ENCODE peak calls at places on chromosomes 5 and 9, in seven cellular contexts. F is OCI-LY7, D is mesendoderm, Q is A549, P is neuronal stem cell, W is mammary epithelial cell, O is endothelial cell of umbilical vein. H is an unnamed sample.

GRCh38 chr5:176180339-176180738 is 57.9 kb upstream of the SIMC1 start:
- DNase-seq in F (no peak), D (no peak), Q (no peak), P (no peak), W (peak), O (no peak), H (peak)

GRCh38 chr9:136791466-136792276 is 527 bp downstream of the TMEM141 start:
- DNase-seq in F (peak), D (peak), Q (no peak), P (peak), W (peak), O (peak), H (no peak)

GRCh38 chr5:120413706-120414105 is 50.4 kb upstream of the PRR16 start:
- DNase-seq in F (no peak), D (no peak), Q (no peak), P (no peak), W (peak), O (peak), H (no peak)

GRCh38 chr5:5145651-5146529 is 5.8 kb downstream of the ADAMTS16 start:
- DNase-seq in F (no peak), D (no peak), Q (no peak), P (no peak), W (no peak), O (no peak), H (peak)

GRCh38 chr9:120868339-120868675 is 8.7 kb downstream of the PHF19 start:
- DNase-seq in F (no peak), D (no peak), Q (no peak), P (no peak), W (no peak), O (no peak), H (peak)

GRCh38 chr9:124697326-124698200 is 73.5 kb downstream of the NR6A1 start:
- DNase-seq in F (no peak), D (peak), Q (no peak), P (no peak), W (peak), O (peak), H (peak)

GRCh38 chr5:93789173-93790070 is 48.0 kb upstream of the POU5F2 start:
- DNase-seq in F (no peak), D (peak), Q (no peak), P (no peak), W (peak), O (peak), H (peak)

GRCh38 chr5:151222769-151223446 is 984 bp downstream of the CCDC69 start:
- DNase-seq in F (peak), D (no peak), Q (no peak), P (no peak), W (no peak), O (no peak), H (no peak)

GRCh38 chr5:116291271-116291670 is 206.4 kb downstream of the COMMD10 start:
- DNase-seq in F (no peak), D (no peak), Q (no peak), P (no peak), W (no peak), O (no peak), H (peak)

GRCh38 chr5:146628950-146629349 is 113.0 kb upstream of the GPR151 start:
- DNase-seq in F (no peak), D (no peak), Q (no peak), P (no peak), W (no peak), O (no peak), H (no peak)

GRCh38 chr5:87246046-87246445 is 21.6 kb upstream of the RASA1 start:
- DNase-seq in F (no peak), D (no peak), Q (no peak), P (no peak), W (no peak), O (peak), H (peak)

GRCh38 chr5:151556808-151557207 is 34.3 kb downstream of the FAT2 start:
- DNase-seq in F (peak), D (no peak), Q (no peak), P (no peak), W (no peak), O (no peak), H (no peak)

DNA sequence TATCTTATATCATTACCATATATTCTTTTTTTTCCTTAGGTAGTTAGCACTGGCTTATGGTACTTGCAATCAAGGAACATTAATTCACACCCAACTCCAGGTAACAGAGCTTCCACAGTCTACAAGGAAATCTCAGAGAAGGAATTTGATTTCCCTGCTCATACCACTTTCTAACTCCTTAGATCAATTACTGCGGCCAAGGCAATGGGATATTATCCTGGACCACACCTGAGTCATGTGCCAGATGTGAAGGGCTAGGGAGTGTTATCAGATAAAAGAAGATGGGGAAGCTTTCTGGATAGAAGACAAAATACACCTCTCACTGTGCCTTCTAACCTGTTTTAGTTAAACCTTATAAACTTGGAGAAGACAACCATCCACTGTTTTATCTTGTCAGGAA is 181.2 kb downstream of the CCDC192 start:
- DNase-seq in F (no peak), D (no peak), Q (no peak), P (no peak), W (no peak), O (no peak), H (no peak)
- H3K4me2 ChIP-seq in F (no peak), D (no peak), Q (peak), P (no peak), W (no peak), O (no peak), H (no peak)

GRCh38 chr9:98522487-98522886 is 186.2 kb downstream of the GABBR2 start:
- DNase-seq in F (no peak), D (no peak), Q (no peak), P (no peak), W (no peak), O (peak), H (no peak)

GRCh38 chr9:98520221-98520920 is 188.4 kb downstream of the GABBR2 start:
- DNase-seq in F (no peak), D (no peak), Q (no peak), P (no peak), W (no peak), O (peak), H (peak)

GRCh38 chr9:98521141-98521540 is 187.6 kb downstream of the GABBR2 start:
- DNase-seq in F (no peak), D (no peak), Q (no peak), P (no peak), W (peak), O (peak), H (peak)

GRCh38 chr9:98519641-98520040 is 189.1 kb downstream of the GABBR2 start:
- DNase-seq in F (no peak), D (no peak), Q (no peak), P (no peak), W (no peak), O (no peak), H (no peak)

GRCh38 chr9:98523231-98523901 is 185.4 kb downstream of the GABBR2 start:
- DNase-seq in F (no peak), D (peak), Q (no peak), P (no peak), W (peak), O (peak), H (peak)
- H3K4me2 ChIP-seq in F (no peak), D (no peak), Q (no peak), P (no peak), W (no peak), O (peak), H (peak)

GRCh38 chr9:129218918-129219317 is 40.9 kb upstream of the IER5L start:
- DNase-seq in F (no peak), D (no peak), Q (no peak), P (no peak), W (no peak), O (no peak), H (no peak)

GRCh38 chr9:129221979-129222635 is 44.0 kb upstream of the IER5L start:
- DNase-seq in F (no peak), D (no peak), Q (no peak), P (no peak), W (no peak), O (no peak), H (no peak)

GRCh38 chr9:129222691-129223218 is 44.7 kb upstream of the IER5L start:
- DNase-seq in F (no peak), D (no peak), Q (no peak), P (no peak), W (no peak), O (no peak), H (no peak)

GRCh38 chr9:129221233-129221632 is 43.2 kb upstream of the IER5L start:
- DNase-seq in F (peak), D (no peak), Q (no peak), P (no peak), W (no peak), O (no peak), H (no peak)

GRCh38 chr9:129220771-129221170 is 42.7 kb upstream of the IER5L start:
- DNase-seq in F (no peak), D (no peak), Q (no peak), P (no peak), W (no peak), O (no peak), H (no peak)
- H3K4me2 ChIP-seq in F (peak), D (no peak), Q (no peak), P (no peak), W (no peak), O (no peak), H (no peak)

GRCh38 chr5:166716856-166717492 is 1574.5 kb upstream of the WWC1 start:
- DNase-seq in F (no peak), D (no peak), Q (no peak), P (no peak), W (no peak), O (no peak), H (no peak)
- H3K4me2 ChIP-seq in F (no peak), D (no peak), Q (no peak), P (no peak), W (no peak), O (no peak), H (no peak)

GRCh38 chr5:96279796-96280542 is 153.1 kb downstream of the PCSK1 start:
- DNase-seq in F (no peak), D (no peak), Q (peak), P (no peak), W (peak), O (peak), H (peak)
- H3K4me2 ChIP-seq in F (no peak), D (no peak), Q (peak), P (no peak), W (peak), O (no peak), H (no peak)

GRCh38 chr9:107282268-107282667 is 811 bp upstream of the RAD23B start:
- DNase-seq in F (peak), D (no peak), Q (no peak), P (no peak), W (no peak), O (no peak), H (no peak)

GRCh38 chr9:107281164-107281563 is 1.9 kb upstream of the RAD23B start:
- DNase-seq in F (peak), D (no peak), Q (no peak), P (no peak), W (peak), O (no peak), H (no peak)

GRCh38 chr9:107284636-107285035 is 1.6 kb downstream of the RAD23B start:
- DNase-seq in F (peak), D (no peak), Q (no peak), P (no peak), W (no peak), O (peak), H (no peak)

GRCh38 chr9:107283621-107284616 is 840 bp downstream of the RAD23B start:
- DNase-seq in F (peak), D (peak), Q (peak), P (peak), W (peak), O (peak), H (peak)

GRCh38 chr9:107282759-107283620 is at the start of gene RAD23B:
- DNase-seq in F (peak), D (peak), Q (peak), P (peak), W (peak), O (peak), H (peak)
- H3K4me2 ChIP-seq in F (peak), D (peak), Q (peak), P (peak), W (peak), O (peak), H (peak)

GRCh38 chr9:105173306-105173705 is 71.1 kb upstream of the SLC44A1 start:
- DNase-seq in F (no peak), D (peak), Q (no peak), P (no peak), W (no peak), O (no peak), H (no peak)
- H3K4me2 ChIP-seq in F (no peak), D (no peak), Q (no peak), P (no peak), W (no peak), O (no peak), H (no peak)

GRCh38 chr5:156121834-156122386 is 205.1 kb upstream of the SGCD start:
- DNase-seq in F (no peak), D (no peak), Q (no peak), P (no peak), W (no peak), O (no peak), H (peak)
- H3K4me2 ChIP-seq in F (no peak), D (no peak), Q (peak), P (no peak), W (no peak), O (no peak), H (peak)

DNA sequence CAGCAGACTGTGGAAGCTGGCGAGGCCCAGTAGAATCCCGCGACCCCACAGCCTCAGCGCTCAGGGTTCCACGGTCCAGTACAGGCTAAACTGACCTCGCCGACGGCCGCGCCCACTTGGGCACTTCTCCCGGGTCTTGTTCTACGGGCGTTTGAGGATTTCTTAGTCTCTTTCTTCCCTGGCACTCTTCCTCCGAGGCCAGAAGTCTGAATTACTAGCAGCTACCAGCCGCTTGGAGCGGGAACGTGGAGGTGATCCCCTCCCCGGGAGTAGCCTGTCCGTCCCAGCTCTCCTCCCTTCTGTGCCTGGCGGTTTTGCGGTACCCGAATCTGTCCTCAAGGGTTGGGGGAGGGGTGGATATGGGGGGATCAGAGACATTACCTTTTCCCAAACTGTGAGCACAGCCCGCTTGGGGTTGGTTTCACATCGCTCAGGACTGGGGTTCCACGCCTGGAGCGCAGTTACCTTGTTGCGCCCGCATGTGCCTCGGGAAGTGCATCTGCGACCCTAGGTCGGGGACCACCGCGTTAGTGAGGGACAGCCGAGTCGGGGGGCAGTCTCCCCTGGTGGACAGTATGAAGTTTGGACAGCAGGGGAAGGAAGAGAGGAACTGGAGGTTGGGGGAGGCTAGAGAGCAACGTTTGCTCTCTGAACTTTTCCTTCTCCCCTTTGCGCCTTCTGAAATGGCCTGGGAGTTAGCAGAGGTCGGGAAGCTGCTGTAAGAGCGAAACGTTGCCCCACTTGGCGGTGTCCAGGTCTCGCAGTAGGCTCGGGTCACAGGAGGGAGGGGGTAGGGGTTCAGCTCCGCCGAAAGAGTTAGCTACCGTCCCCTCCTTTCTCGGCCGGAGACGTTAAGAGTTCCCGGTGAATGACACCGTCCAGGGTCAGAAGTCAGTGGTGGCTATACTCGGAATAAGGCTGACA is 190.8 kb downstream of the MEF2C start:
- DNase-seq in F (no peak), D (peak), Q (no peak), P (no peak), W (no peak), O (no peak), H (no peak)
- H3K4me2 ChIP-seq in F (no peak), D (peak), Q (peak), P (no peak), W (no peak), O (no peak), H (peak)

H was measured in IMR-90.